ENCODE peak calls at places on chromosomes 1 and 21, in four cellular contexts. B is MCF 10A, F is tibial artery, V is IMR-90. P is an unnamed sample.

GRCh38 chr1:44542415-44543063 is 131.7 kb downstream of the TMEM53 start:
- DNase-seq in B (no peak), F (no peak), V (no peak), P (no peak)

GRCh38 chr1:110605901-110606783 is at the start of gene KCNA2:
- DNase-seq in B (no peak), F (peak), V (no peak), P (peak)

GRCh38 chr1:109113787-109114568 is at the start of gene ELAPOR1:
- DNase-seq in B (no peak), F (no peak), V (peak), P (no peak)

GRCh38 chr1:34358636-34359035 is 181.9 kb downstream of the C1orf94 start:
- DNase-seq in B (no peak), F (no peak), V (no peak), P (no peak)

GRCh38 chr1:194295690-194296089 is 1109.3 kb upstream of the B3GALT2 start:
- DNase-seq in B (peak), F (no peak), V (peak), P (no peak)

GRCh38 chr1:158035976-158036583 is 42.6 kb downstream of the KIRREL1 start:
- DNase-seq in B (peak), F (no peak), V (peak), P (peak)

GRCh38 chr21:31346256-31346821 is 2.3 kb upstream of the TIAM1 start:
- DNase-seq in B (no peak), F (no peak), V (no peak), P (no peak)

GRCh38 chr1:243748706-243749283 is 101.2 kb downstream of the AKT3 start:
- DNase-seq in B (peak), F (no peak), V (peak), P (peak)

GRCh38 chr1:23803674-23804073 is 3.1 kb upstream of the GALE start:
- DNase-seq in B (no peak), F (no peak), V (no peak), P (no peak)

GRCh38 chr1:68600049-68600661 is 103.3 kb upstream of the DEPDC1 start:
- DNase-seq in B (peak), F (no peak), V (peak), P (peak)

GRCh38 chr1:11499825-11500331 is 20.9 kb downstream of the DISP3 start:
- DNase-seq in B (no peak), F (peak), V (no peak), P (no peak)

GRCh38 chr1:172843444-172843843 is 184.5 kb downstream of the FASLG start:
- DNase-seq in B (no peak), F (no peak), V (no peak), P (no peak)

GRCh38 chr1:75615664-75616435 is 4.9 kb upstream of the SLC44A5 start:
- DNase-seq in B (peak), F (no peak), V (peak), P (peak)

GRCh38 chr1:7325254-7325653 is 445.8 kb upstream of the VAMP3 start:
- DNase-seq in B (no peak), F (no peak), V (no peak), P (no peak)

GRCh38 chr1:3562712-3563111 is 48.6 kb downstream of the MEGF6 start:
- DNase-seq in B (no peak), F (no peak), V (no peak), P (no peak)

GRCh38 chr1:117747605-117748004 is 141.8 kb downstream of the TENT5C start:
- DNase-seq in B (no peak), F (no peak), V (no peak), P (no peak)

GRCh38 chr1:14128096-14128495 is 428.1 kb downstream of the PRDM2 start:
- DNase-seq in B (peak), F (no peak), V (no peak), P (no peak)

GRCh38 chr1:231395051-231395995 is 26.8 kb downstream of the EGLN1 start:
- DNase-seq in B (peak), F (no peak), V (peak), P (peak)

GRCh38 chr1:42931108-42931539 is 27.5 kb downstream of the SLC2A1 start:
- DNase-seq in B (peak), F (peak), V (peak), P (no peak)

GRCh38 chr21:45556645-45557601 is 14.7 kb upstream of the SLC19A1 start:
- DNase-seq in B (no peak), F (peak), V (no peak), P (no peak)

GRCh38 chr1:9848022-9848421 is 24.3 kb upstream of the CLSTN1 start:
- DNase-seq in B (no peak), F (no peak), V (no peak), P (no peak)

GRCh38 chr1:9610548-9610947 is 21.8 kb downstream of the TMEM201 start:
- DNase-seq in B (no peak), F (no peak), V (no peak), P (no peak)

GRCh38 chr1:223731076-223731770 is 18.9 kb downstream of the CAPN2 start:
- DNase-seq in B (peak), F (peak), V (peak), P (peak)

GRCh38 chr21:33824156-33824941 is 91.3 kb downstream of the ATP5PO start:
- DNase-seq in B (no peak), F (peak), V (no peak), P (no peak)

GRCh38 chr1:228900993-228901392 is 165.7 kb downstream of the RHOU start:
- DNase-seq in B (no peak), F (no peak), V (no peak), P (no peak)

GRCh38 chr1:110494522-110495406 is 24.2 kb downstream of the KCNA10 start:
- DNase-seq in B (no peak), F (no peak), V (peak), P (no peak)

GRCh38 chr1:244667797-244668196 is 14.9 kb downstream of the DESI2 start:
- DNase-seq in B (no peak), F (no peak), V (no peak), P (no peak)

GRCh38 chr1:37795340-37796110 is 1.9 kb downstream of the MANEAL start:
- DNase-seq in B (peak), F (no peak), V (peak), P (no peak)

GRCh38 chr1:197399691-197400521 is 131.9 kb downstream of the CRB1 start:
- DNase-seq in B (peak), F (no peak), V (peak), P (peak)

GRCh38 chr21:26405735-26406361 is 167.2 kb downstream of the CYYR1 start:
- DNase-seq in B (peak), F (no peak), V (peak), P (peak)

GRCh38 chr1:29689372-29690030 is 453.2 kb downstream of the PTPRU start:
- DNase-seq in B (no peak), F (peak), V (no peak), P (no peak)
- TF ChIP-seq CTCF in B (no peak), F (no peak), V (no peak), P (no peak)

GRCh38 chr1:226407497-226408284 is at the start of gene PARP1:
- DNase-seq in B (peak), F (peak), V (peak), P (peak)
- TF ChIP-seq CTCF in B (peak), F (peak), V (peak), P (no peak)

GRCh38 chr21:38869196-38869595 is 63.5 kb downstream of the ETS2 start:
- DNase-seq in B (no peak), F (no peak), V (no peak), P (no peak)
- TF ChIP-seq CTCF in B (no peak), F (no peak), V (no peak), P (no peak)

GRCh38 chr1:162360874-162361260 is 15.8 kb downstream of the SPATA46 start:
- DNase-seq in B (no peak), F (no peak), V (no peak), P (no peak)
- TF ChIP-seq CTCF in B (no peak), F (no peak), V (no peak), P (no peak)

GRCh38 chr1:235093013-235093618 is 35.5 kb downstream of the TOMM20 start:
- DNase-seq in B (no peak), F (peak), V (peak), P (no peak)
- TF ChIP-seq CTCF in B (no peak), F (no peak), V (peak), P (peak)

DNA sequence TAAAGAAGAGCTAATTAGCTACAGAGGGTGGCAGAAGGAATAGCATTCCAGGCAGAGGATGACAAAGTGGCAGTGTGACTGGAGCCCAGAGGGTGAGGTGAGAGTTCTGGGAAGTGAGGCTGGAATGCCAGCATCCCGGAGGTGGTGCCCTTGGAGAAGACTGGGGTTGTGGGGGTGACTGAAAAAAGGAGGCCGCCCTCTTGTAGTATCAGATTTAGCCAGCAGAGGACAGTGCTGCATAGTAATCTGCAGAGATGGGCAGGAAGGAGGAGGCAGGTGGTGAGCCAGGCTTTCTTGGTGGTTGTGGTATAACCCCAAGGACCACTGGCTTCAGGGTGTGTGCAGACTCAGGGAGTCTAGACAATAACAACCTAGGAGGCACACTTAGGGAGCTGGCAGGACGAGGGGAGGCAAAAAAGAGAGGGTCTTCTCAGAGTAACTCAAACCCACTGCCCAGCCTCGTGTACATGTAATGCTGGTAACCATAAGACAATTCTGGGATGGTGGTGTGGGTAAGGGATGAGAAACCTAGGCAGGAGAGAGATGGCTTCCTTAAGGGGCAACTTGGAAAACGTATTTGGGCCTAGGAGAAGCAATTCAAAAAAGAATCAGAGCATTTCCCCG is 30.5 kb downstream of the MROH7 start:
- DNase-seq in B (peak), F (no peak), V (peak), P (peak)
- TF ChIP-seq CTCF in B (peak), F (peak), V (peak), P (peak)

GRCh38 chr1:147895123-147895522 is 7.5 kb upstream of the GJA8 start:
- DNase-seq in B (peak), F (no peak), V (no peak), P (no peak)

GRCh38 chr1:147892731-147893214 is 9.8 kb upstream of the GJA8 start:
- DNase-seq in B (peak), F (no peak), V (peak), P (peak)

GRCh38 chr1:147891088-147891487 is 11.5 kb upstream of the GJA8 start:
- DNase-seq in B (no peak), F (no peak), V (no peak), P (no peak)

GRCh38 chr1:147890177-147890790 is 12.3 kb upstream of the GJA8 start:
- DNase-seq in B (peak), F (peak), V (peak), P (peak)

GRCh38 chr1:147892216-147892615 is 10.4 kb upstream of the GJA8 start:
- DNase-seq in B (peak), F (no peak), V (no peak), P (no peak)
- TF ChIP-seq CTCF in B (no peak), F (no peak), V (no peak), P (no peak)

GRCh38 chr1:218254296-218254918 is 30.7 kb upstream of the RRP15 start:
- DNase-seq in B (no peak), F (no peak), V (no peak), P (no peak)

GRCh38 chr1:218250492-218250891 is 34.6 kb upstream of the RRP15 start:
- DNase-seq in B (peak), F (no peak), V (no peak), P (peak)

GRCh38 chr1:218247339-218247738 is 37.8 kb upstream of the RRP15 start:
- DNase-seq in B (no peak), F (no peak), V (no peak), P (no peak)

GRCh38 chr1:218249757-218250156 is 35.3 kb upstream of the RRP15 start:
- DNase-seq in B (no peak), F (no peak), V (no peak), P (no peak)
- TF ChIP-seq CTCF in B (no peak), F (no peak), V (no peak), P (no peak)

GRCh38 chr1:98467584-98467983 is 193.9 kb upstream of the SNX7 start:
- DNase-seq in B (no peak), F (no peak), V (peak), P (no peak)

GRCh38 chr1:98467122-98467521 is 194.4 kb upstream of the SNX7 start:
- DNase-seq in B (no peak), F (no peak), V (no peak), P (no peak)

GRCh38 chr1:98472878-98473277 is 188.6 kb upstream of the SNX7 start:
- DNase-seq in B (no peak), F (no peak), V (no peak), P (no peak)

GRCh38 chr1:98468111-98468717 is 193.3 kb upstream of the SNX7 start:
- DNase-seq in B (peak), F (no peak), V (peak), P (peak)
- TF ChIP-seq CTCF in B (peak), F (peak), V (peak), P (peak)